ENCODE peak calls at places on chromosomes 7 and 10, in seven cellular contexts. A is IMR-90; L is CD8-positive, alpha-beta T cell; Q is aorta; I is heart left ventricle; E is colonic mucosa; D is mesendoderm. H is an unnamed sample. For H3K4me1, the result is how much of the 10 kb centered on the place peaks cover.

GRCh38 chr10:45550903-45551302 is 121.7 kb downstream of the ZFAND4 start:
- DNase-seq in A (peak), L (no peak), Q (no peak), I (no peak), E (no peak), D (no peak), H (no peak)

GRCh38 chr7:141094336-141095070 is 20.6 kb downstream of the TMEM178B start:
- DNase-seq in A (no peak), L (no peak), Q (no peak), I (no peak), E (no peak), D (no peak), H (no peak)

GRCh38 chr10:29039659-29040309 is 249.1 kb upstream of the LYZL1 start:
- DNase-seq in A (peak), L (no peak), Q (no peak), I (no peak), E (no peak), D (peak), H (peak)

GRCh38 chr7:33904680-33905388 is 505 bp upstream of the BMPER start:
- DNase-seq in A (peak), L (no peak), Q (peak), I (no peak), E (peak), D (peak), H (peak)

GRCh38 chr7:65235586-65235985 is 138.1 kb upstream of the ZNF92 start:
- DNase-seq in A (no peak), L (no peak), Q (no peak), I (no peak), E (no peak), D (no peak), H (no peak)

GRCh38 chr10:122499491-122499941 is 38.2 kb downstream of the HTRA1 start:
- DNase-seq in A (peak), L (no peak), Q (no peak), I (no peak), E (peak), D (no peak), H (no peak)

GRCh38 chr10:24465124-24465874 is 256.4 kb downstream of the KIAA1217 start:
- DNase-seq in A (peak), L (no peak), Q (no peak), I (no peak), E (peak), D (no peak), H (peak)

GRCh38 chr7:32518534-32519140 is 23.3 kb downstream of the AVL9 start:
- DNase-seq in A (peak), L (no peak), Q (no peak), I (no peak), E (no peak), D (peak), H (no peak)

GRCh38 chr7:41921453-41921912 is 218.6 kb upstream of the INHBA start:
- DNase-seq in A (peak), L (no peak), Q (no peak), I (no peak), E (no peak), D (no peak), H (no peak)

GRCh38 chr10:81873932-81874816 is 820 bp upstream of the NRG3 start:
- DNase-seq in A (no peak), L (no peak), Q (peak), I (peak), E (peak), D (peak), H (peak)

GRCh38 chr10:72462261-72462660 is 107.5 kb upstream of the DNAJB12 start:
- DNase-seq in A (no peak), L (no peak), Q (no peak), I (no peak), E (no peak), D (no peak), H (no peak)

GRCh38 chr10:43353495-43354324 is 17.7 kb upstream of the FXYD4 start:
- DNase-seq in A (no peak), L (no peak), Q (no peak), I (no peak), E (no peak), D (no peak), H (no peak)

GRCh38 chr7:23474098-23474828 is 4.0 kb upstream of the IGF2BP3 start:
- DNase-seq in A (peak), L (peak), Q (peak), I (peak), E (peak), D (peak), H (peak)

GRCh38 chr7:1706381-1706720 is 36.3 kb downstream of the ELFN1 start:
- DNase-seq in A (no peak), L (no peak), Q (peak), I (no peak), E (no peak), D (no peak), H (no peak)

GRCh38 chr10:20890491-20891337 is 6.4 kb downstream of the NEBL start:
- DNase-seq in A (no peak), L (no peak), Q (no peak), I (no peak), E (no peak), D (peak), H (no peak)

GRCh38 chr7:137874390-137874789 is 27.6 kb upstream of the DGKI start:
- DNase-seq in A (peak), L (no peak), Q (no peak), I (no peak), E (no peak), D (no peak), H (peak)

GRCh38 chr7:158606111-158606510 is 18.5 kb upstream of the PTPRN2 start:
- DNase-seq in A (no peak), L (no peak), Q (no peak), I (no peak), E (no peak), D (no peak), H (no peak)

GRCh38 chr7:20158684-20159083 is 58.5 kb downstream of the MACC1 start:
- DNase-seq in A (peak), L (no peak), Q (no peak), I (no peak), E (no peak), D (no peak), H (no peak)

GRCh38 chr7:83038787-83039186 is 123.9 kb downstream of the PCLO start:
- DNase-seq in A (no peak), L (no peak), Q (no peak), I (no peak), E (no peak), D (no peak), H (no peak)

GRCh38 chr10:124240721-124241350 is 147.4 kb upstream of the CHST15 start:
- DNase-seq in A (no peak), L (no peak), Q (peak), I (no peak), E (no peak), D (no peak), H (no peak)

GRCh38 chr10:103835121-103836045 is 20.0 kb downstream of the SH3PXD2A start:
- DNase-seq in A (peak), L (no peak), Q (peak), I (peak), E (peak), D (no peak), H (peak)

GRCh38 chr7:151599401-151600227 is 79.9 kb upstream of the RHEB start:
- DNase-seq in A (peak), L (no peak), Q (peak), I (no peak), E (no peak), D (peak), H (peak)

GRCh38 chr7:50121269-50121668 is 28.2 kb upstream of the ZPBP start:
- DNase-seq in A (no peak), L (no peak), Q (no peak), I (no peak), E (no peak), D (no peak), H (no peak)

GRCh38 chr7:28958235-28958945 is at the start of gene TRIL:
- DNase-seq in A (peak), L (no peak), Q (peak), I (peak), E (peak), D (peak), H (peak)

GRCh38 chr7:80187279-80187678 is 52.6 kb downstream of the GNAI1 start:
- DNase-seq in A (no peak), L (no peak), Q (no peak), I (no peak), E (no peak), D (no peak), H (no peak)

GRCh38 chr7:80183900-80184685 is 49.5 kb downstream of the GNAI1 start:
- DNase-seq in A (no peak), L (no peak), Q (peak), I (no peak), E (no peak), D (peak), H (no peak)

GRCh38 chr7:80184693-80185092 is 50.1 kb downstream of the GNAI1 start:
- DNase-seq in A (no peak), L (no peak), Q (no peak), I (no peak), E (no peak), D (peak), H (no peak)

GRCh38 chr7:80186721-80187120 is 52.1 kb downstream of the GNAI1 start:
- DNase-seq in A (no peak), L (no peak), Q (no peak), I (no peak), E (no peak), D (no peak), H (no peak)

GRCh38 chr7:80185571-80185970 is 50.9 kb downstream of the GNAI1 start:
- DNase-seq in A (no peak), L (no peak), Q (no peak), I (no peak), E (no peak), D (no peak), H (no peak)
- H3K4me1 ChIP-seq in A (under half), L (under half), Q (under half), I (under half), E (under half), D (under half), H (under half)

GRCh38 chr7:101868191-101868950 is 50.9 kb downstream of the CUX1 start:
- DNase-seq in A (no peak), L (no peak), Q (no peak), I (no peak), E (no peak), D (no peak), H (no peak)
- H3K27ac ChIP-seq in A (no peak), L (no peak), Q (no peak), I (no peak), E (no peak), D (no peak), H (no peak)

DNA sequence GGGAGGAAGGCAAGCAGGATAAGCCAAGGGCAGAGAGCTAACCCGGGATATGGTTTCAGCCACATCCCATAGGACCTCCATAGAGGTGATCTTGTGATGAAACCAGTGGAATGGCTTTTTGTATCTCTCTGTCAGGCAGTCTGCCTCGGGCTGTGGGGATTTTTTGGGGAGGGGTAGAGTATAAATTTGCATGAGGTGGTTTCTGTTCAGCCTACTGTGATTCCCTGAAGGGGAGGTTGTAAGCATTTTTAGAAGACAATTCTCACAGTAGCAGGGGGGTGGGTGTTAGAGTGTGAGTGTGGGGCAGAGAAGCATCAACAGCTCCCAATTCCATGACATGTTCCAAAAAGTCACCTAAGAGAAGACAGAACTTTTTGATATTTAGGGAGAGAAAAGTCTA is 11.8 kb downstream of the OR9A2 start:
- DNase-seq in A (no peak), L (no peak), Q (no peak), I (no peak), E (no peak), D (no peak), H (no peak)
- H3K4me1 ChIP-seq in A (under half), L (under half), Q (under half), I (under half), E (under half), D (under half), H (under half)

DNA sequence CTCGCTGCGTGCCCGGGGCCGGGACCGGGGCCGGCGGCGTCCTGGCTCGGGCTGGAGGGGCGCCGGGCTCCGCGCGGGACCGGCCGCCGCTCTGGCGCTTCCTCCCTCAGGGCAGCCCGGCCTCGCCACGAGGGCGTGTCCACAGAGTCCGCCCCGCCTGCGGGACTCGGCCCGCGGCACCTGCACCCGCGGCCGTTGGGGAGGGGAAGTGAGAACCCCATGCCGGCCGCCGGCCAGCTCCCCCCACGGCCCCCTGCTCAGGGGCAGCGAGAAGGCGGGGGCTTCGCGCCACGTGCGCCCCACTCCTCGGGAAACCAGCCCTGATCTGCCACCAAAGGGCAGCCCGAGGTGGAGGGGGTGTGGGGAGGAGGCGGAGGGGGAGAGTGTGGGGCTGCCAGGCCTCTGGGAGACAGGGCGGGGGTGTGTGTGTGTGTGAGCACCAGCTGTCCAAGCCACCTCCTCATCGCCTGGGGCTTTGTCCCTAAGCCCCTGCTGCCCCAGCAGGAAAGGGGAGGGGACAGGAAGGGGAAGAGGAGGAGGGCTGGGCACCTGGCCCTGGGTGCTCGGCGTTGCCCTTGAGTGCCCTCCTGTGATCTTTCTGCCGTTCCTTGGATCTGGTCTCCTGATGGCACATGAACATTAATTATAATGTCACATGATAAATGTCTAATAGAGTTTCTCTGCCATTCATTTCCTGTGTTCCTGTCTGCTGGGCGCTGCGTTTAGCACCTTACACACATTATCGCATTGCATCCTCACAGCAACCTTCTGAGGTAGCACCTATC is at the start of gene PIK3AP1:
- DNase-seq in A (no peak), L (peak), Q (peak), I (peak), E (peak), D (peak), H (peak)
- H3K27ac ChIP-seq in A (no peak), L (peak), Q (no peak), I (peak), E (peak), D (no peak), H (no peak)

GRCh38 chr7:55031075-55031474 is 12.3 kb downstream of the EGFR start:
- DNase-seq in A (no peak), L (no peak), Q (no peak), I (no peak), E (no peak), D (no peak), H (no peak)

GRCh38 chr7:55030314-55030713 is 11.5 kb downstream of the EGFR start:
- DNase-seq in A (peak), L (no peak), Q (no peak), I (no peak), E (no peak), D (no peak), H (no peak)

GRCh38 chr7:55026086-55026790 is 7.4 kb downstream of the EGFR start:
- DNase-seq in A (no peak), L (no peak), Q (no peak), I (no peak), E (no peak), D (no peak), H (no peak)

GRCh38 chr7:55026867-55027490 is 8.2 kb downstream of the EGFR start:
- DNase-seq in A (peak), L (no peak), Q (no peak), I (no peak), E (no peak), D (no peak), H (no peak)

GRCh38 chr7:55028011-55028410 is 9.2 kb downstream of the EGFR start:
- DNase-seq in A (peak), L (no peak), Q (no peak), I (no peak), E (no peak), D (no peak), H (no peak)
- H3K4me1 ChIP-seq in A (under half), L (under half), Q (under half), I (under half), E (under half), D (under half), H (under half)

GRCh38 chr10:55063817-55064216 is 262.8 kb upstream of the PCDH15 start:
- DNase-seq in A (no peak), L (no peak), Q (no peak), I (no peak), E (no peak), D (no peak), H (no peak)

GRCh38 chr10:55065185-55065584 is 264.2 kb upstream of the PCDH15 start:
- DNase-seq in A (no peak), L (no peak), Q (no peak), I (no peak), E (no peak), D (peak), H (peak)

GRCh38 chr10:55058800-55059199 is 257.8 kb upstream of the PCDH15 start:
- DNase-seq in A (no peak), L (no peak), Q (no peak), I (no peak), E (no peak), D (no peak), H (no peak)

DNA sequence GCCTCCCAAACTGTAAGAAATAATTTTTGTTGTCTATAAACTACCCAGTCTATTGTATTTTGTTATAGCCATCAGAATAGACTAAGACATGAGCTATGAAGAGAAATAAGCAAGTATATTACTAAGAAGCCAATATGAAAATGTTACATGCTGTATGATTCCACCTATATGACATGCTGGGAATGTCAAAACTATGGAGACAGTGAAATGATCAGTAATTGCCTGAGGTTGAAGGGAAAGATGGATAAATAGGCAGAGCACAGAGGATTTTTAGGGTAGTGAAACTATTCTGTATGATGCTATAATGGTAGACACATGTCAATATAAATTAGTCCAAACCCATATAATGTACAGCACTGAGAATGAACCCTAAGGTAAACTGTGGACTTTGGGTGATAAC is 261.3 kb upstream of the PCDH15 start:
- DNase-seq in A (no peak), L (no peak), Q (no peak), I (no peak), E (no peak), D (no peak), H (no peak)
- H3K27ac ChIP-seq in A (no peak), L (no peak), Q (no peak), I (no peak), E (no peak), D (no peak), H (no peak)

GRCh38 chr10:100745882-100746412 is 565 bp downstream of the PAX2 start:
- DNase-seq in A (no peak), L (no peak), Q (no peak), I (no peak), E (no peak), D (peak), H (no peak)
- H3K4me1 ChIP-seq in A (under half), L (half or more), Q (under half), I (under half), E (under half), D (under half), H (under half)

GRCh38 chr7:71459137-71459536 is 327.2 kb downstream of the GALNT17 start:
- DNase-seq in A (no peak), L (no peak), Q (no peak), I (no peak), E (no peak), D (no peak), H (no peak)
- H3K27ac ChIP-seq in A (no peak), L (no peak), Q (no peak), I (no peak), E (no peak), D (peak), H (no peak)

GRCh38 chr10:100748251-100749058 is 3.1 kb downstream of the PAX2 start:
- DNase-seq in A (no peak), L (no peak), Q (no peak), I (no peak), E (no peak), D (no peak), H (no peak)

GRCh38 chr10:100749059-100749308 is 3.6 kb downstream of the PAX2 start:
- DNase-seq in A (no peak), L (no peak), Q (no peak), I (no peak), E (no peak), D (no peak), H (no peak)

GRCh38 chr10:100747826-100748231 is 2.4 kb downstream of the PAX2 start:
- DNase-seq in A (no peak), L (no peak), Q (no peak), I (no peak), E (no peak), D (peak), H (no peak)

GRCh38 chr10:100746413-100746931 is 1.1 kb downstream of the PAX2 start:
- DNase-seq in A (no peak), L (no peak), Q (no peak), I (no peak), E (no peak), D (no peak), H (no peak)

DNA sequence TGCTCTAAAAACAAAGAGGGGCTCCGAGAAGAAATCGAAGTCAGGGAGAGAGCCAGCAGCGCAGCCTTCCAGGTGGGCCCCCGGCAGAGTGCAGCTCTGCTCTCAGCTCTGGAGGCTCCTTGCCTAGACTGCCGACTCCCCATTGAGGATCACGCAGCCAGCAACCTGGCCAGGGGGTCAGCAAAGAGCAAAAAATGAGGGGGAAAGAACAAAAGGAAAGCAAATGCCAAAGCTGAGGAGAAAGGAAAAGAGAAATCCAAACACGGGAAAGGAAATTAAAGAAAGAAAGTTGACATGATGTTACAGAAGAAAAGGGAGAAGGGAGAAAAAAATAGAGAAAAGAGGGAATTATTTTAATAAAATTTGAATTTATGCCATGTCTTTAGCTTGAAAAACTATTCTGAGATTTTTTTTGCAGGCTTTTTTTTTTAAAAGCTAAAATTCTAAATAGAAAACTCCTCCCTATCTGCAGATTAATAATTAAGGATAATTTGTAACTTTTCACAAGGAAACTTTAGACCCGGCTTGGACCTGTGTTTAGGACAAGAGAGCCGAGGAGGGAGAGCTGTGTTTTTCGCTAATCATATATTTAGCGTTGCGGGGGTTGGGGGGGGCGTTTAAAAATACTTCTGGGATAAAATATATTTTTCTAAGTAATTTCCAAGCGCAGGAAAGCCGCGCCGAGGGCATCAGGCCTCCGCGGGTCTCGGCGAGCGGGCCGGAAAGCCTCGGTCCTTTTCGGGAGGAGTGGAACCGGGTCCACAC is 1.9 kb downstream of the PAX2 start:
- DNase-seq in A (no peak), L (no peak), Q (no peak), I (no peak), E (no peak), D (no peak), H (no peak)
- H3K4me1 ChIP-seq in A (under half), L (half or more), Q (under half), I (under half), E (under half), D (under half), H (under half)

H was measured in hepatocyte.